ENCODE peak calls at places on chromosome X, in five cellular contexts. I is heart right ventricle, O is colonic mucosa, G is OCI-LY7, C is GM20000. H is an unnamed sample.

GRCh38 chrX:1465261-1466231 is 12.8 kb upstream of the ASMTL start:
- DNase-seq in C (no peak), G (no peak), O (peak), I (no peak), H (no peak)

GRCh38 chrX:41027388-41027787 is 57.9 kb upstream of the USP9X start:
- DNase-seq in G (no peak), C (no peak), O (no peak), I (no peak), H (no peak)

GRCh38 chrX:116111497-116111896 is 59.0 kb upstream of the AGTR2 start:
- DNase-seq in C (no peak), O (no peak), G (no peak), I (no peak), H (no peak)

GRCh38 chrX:86455495-86455894 is 307.2 kb downstream of the DACH2 start:
- DNase-seq in G (no peak), I (no peak), C (no peak), O (no peak), H (no peak)

GRCh38 chrX:154490414-154491083 is at the start of gene SLC10A3:
- DNase-seq in O (peak), I (peak), G (peak), C (peak), H (peak)

GRCh38 chrX:50877310-50877709 is 33.2 kb upstream of the BMP15 start:
- DNase-seq in O (no peak), C (no peak), G (no peak), I (no peak), H (no peak)

GRCh38 chrX:1472975-1473374 is 20.3 kb upstream of the ASMTL start:
- DNase-seq in C (no peak), G (no peak), O (no peak), I (no peak), H (no peak)

GRCh38 chrX:74419861-74420193 is 1.5 kb upstream of the SLC16A2 start:
- DNase-seq in C (no peak), G (no peak), O (no peak), I (no peak), H (no peak)

GRCh38 chrX:1483843-1484637 is 31.3 kb upstream of the ASMTL start:
- DNase-seq in O (no peak), G (peak), C (peak), I (no peak), H (peak)

GRCh38 chrX:105703876-105704275 is 118.5 kb upstream of the NRK start:
- DNase-seq in G (no peak), O (no peak), C (no peak), I (no peak), H (no peak)
- TF ChIP-seq CTCF in G (no peak), O (no peak), C (no peak), I (no peak), H (no peak)

GRCh38 chrX:39596437-39596836 is 501.3 kb downstream of the BCOR start:
- DNase-seq in C (no peak), O (no peak), I (no peak), G (no peak), H (no peak)
- TF ChIP-seq CTCF in C (no peak), O (no peak), I (no peak), G (no peak), H (no peak)

GRCh38 chrX:83469551-83469950 is 38.5 kb upstream of the POU3F4 start:
- DNase-seq in C (peak), G (peak), I (no peak), O (peak), H (peak)
- TF ChIP-seq CTCF in C (peak), G (peak), I (no peak), O (peak), H (peak)

DNA sequence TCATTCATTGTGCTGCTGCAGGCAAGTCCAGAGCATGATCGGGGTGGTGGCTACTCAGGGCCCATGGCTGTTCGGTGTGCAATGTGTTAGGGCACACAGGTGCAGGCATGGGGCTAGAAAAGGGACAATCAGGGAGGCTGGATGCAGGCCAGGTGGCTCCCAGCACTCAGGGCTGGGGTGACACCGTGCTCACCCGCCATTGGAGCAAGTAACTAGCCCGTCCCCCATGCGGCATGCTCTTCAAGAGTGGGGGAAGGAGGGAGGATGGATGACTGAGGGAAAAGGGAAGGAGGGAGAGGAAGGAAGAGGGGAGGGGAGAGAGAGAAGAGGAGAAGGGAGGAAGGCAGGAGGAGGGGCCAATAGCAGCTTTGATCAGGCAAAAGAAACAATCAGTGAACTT is 64.7 kb downstream of the INTS6L start:
- DNase-seq in I (no peak), O (no peak), G (no peak), C (no peak), H (no peak)
- TF ChIP-seq CTCF in I (no peak), O (no peak), G (no peak), C (no peak), H (no peak)

DNA sequence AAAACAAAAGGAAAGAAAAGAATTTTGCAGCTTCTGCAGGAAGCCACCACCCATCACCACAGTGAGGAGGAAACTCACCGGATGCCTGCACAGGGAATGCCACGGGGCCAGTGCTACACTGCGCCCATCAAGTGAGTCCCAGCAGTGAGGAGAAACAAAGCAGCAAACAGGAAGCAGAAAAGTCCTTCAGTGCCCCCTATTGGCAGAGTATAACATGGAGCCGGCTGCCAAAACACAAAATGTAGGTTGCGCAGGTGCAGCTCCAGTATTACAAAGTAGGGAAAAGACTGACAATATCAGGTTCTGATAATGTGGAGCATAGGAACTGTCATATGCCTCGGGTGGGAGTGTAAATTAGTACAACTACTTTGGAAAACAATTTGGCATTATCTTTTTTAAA is 23.3 kb upstream of the SCML2 start:
- DNase-seq in O (no peak), C (peak), G (peak), I (no peak), H (no peak)
- TF ChIP-seq CTCF in O (peak), C (no peak), G (peak), I (no peak), H (peak)

GRCh38 chrX:17682259-17682658 is 55.0 kb upstream of the SCML1 start:
- DNase-seq in O (no peak), C (no peak), G (no peak), I (no peak), H (no peak)

GRCh38 chrX:17689971-17690409 is 47.3 kb upstream of the SCML1 start:
- DNase-seq in C (peak), I (no peak), G (peak), O (peak), H (peak)

GRCh38 chrX:17680732-17681413 is 56.4 kb upstream of the SCML1 start:
- DNase-seq in C (no peak), O (no peak), G (no peak), I (no peak), H (no peak)

GRCh38 chrX:17687648-17688047 is 49.6 kb upstream of the SCML1 start:
- DNase-seq in G (no peak), I (no peak), O (no peak), C (no peak), H (no peak)

GRCh38 chrX:17685026-17685425 is 52.3 kb upstream of the SCML1 start:
- DNase-seq in O (no peak), G (no peak), I (no peak), C (no peak), H (no peak)
- TF ChIP-seq CTCF in O (no peak), G (no peak), I (no peak), C (no peak), H (no peak)

GRCh38 chrX:5458300-5458699 is 770.4 kb downstream of the NLGN4X start:
- DNase-seq in G (peak), I (no peak), C (no peak), O (no peak), H (no peak)
- TF ChIP-seq CTCF in G (peak), I (no peak), C (no peak), O (no peak), H (no peak)

GRCh38 chrX:107325467-107325866 is 119.1 kb downstream of the DNAAF6 start:
- DNase-seq in O (no peak), G (no peak), I (no peak), C (no peak), H (no peak)

GRCh38 chrX:107323786-107324492 is 117.5 kb downstream of the DNAAF6 start:
- DNase-seq in I (no peak), O (no peak), G (no peak), C (no peak), H (no peak)

GRCh38 chrX:107324493-107325310 is 118.3 kb downstream of the DNAAF6 start:
- DNase-seq in C (no peak), I (peak), O (peak), G (peak), H (no peak)
- TF ChIP-seq CTCF in C (no peak), I (no peak), O (no peak), G (peak), H (no peak)

GRCh38 chrX:7071390-7071789 is 76.1 kb upstream of the STS start:
- DNase-seq in G (no peak), I (no peak), O (no peak), C (no peak), H (no peak)

GRCh38 chrX:7069556-7069955 is 78.0 kb upstream of the STS start:
- DNase-seq in C (no peak), O (no peak), I (no peak), G (no peak), H (no peak)

GRCh38 chrX:7065473-7065872 is 82.0 kb upstream of the STS start:
- DNase-seq in G (no peak), I (no peak), C (no peak), O (no peak), H (no peak)

GRCh38 chrX:7067266-7067665 is 80.2 kb upstream of the STS start:
- DNase-seq in C (no peak), G (no peak), I (no peak), O (no peak), H (no peak)

GRCh38 chrX:7068939-7069367 is 78.6 kb upstream of the STS start:
- DNase-seq in C (no peak), O (no peak), I (peak), G (peak), H (no peak)
- TF ChIP-seq CTCF in C (peak), O (no peak), I (no peak), G (peak), H (peak)

DNA sequence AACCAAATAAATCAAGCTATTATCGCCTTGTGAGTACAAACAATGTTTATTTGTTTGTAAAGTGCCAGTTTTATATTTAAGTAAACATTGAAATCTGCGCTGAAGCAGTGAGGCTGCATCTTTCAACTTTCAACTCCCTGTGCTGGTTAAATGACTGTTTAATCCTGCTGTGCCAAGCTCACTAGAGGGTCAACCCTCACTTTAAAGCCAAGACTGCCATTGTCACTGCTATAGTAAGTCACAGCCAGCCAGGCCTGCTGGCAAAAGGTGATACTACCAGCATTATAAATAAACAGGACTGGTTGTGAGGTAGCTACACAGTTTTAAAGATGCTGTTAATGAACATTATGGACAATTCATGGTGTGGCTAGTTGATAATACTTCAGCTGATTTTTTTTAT is 34.6 kb downstream of the EFHC2 start:
- DNase-seq in G (no peak), I (no peak), C (no peak), O (no peak), H (no peak)
- TF ChIP-seq CTCF in G (no peak), I (no peak), C (no peak), O (no peak), H (no peak)